ENCODE peak calls at places on chromosomes 16 and 17, in nine cellular contexts. T is colonic mucosa, E is HL-60, F is neural progenitor cell, Z is upper lobe of right lung, G is IMR-90, X is OCI-LY7, K is GM12865, B is foreskin fibroblast. L is an unnamed sample.

GRCh38 chr16:46817961-46818360 is 13.0 kb downstream of the C16orf87 start:
- DNase-seq in T (no peak), X (no peak), F (no peak), B (no peak), G (peak; percentile 52), K (no peak), Z (no peak), E (no peak), L (no peak)

GRCh38 chr16:48206594-48207242 is 37.4 kb upstream of the LONP2 start:
- DNase-seq in T (no peak), F (no peak), B (no peak), Z (no peak), G (peak; percentile 13), K (no peak), E (no peak), X (no peak), L (no peak)

GRCh38 chr16:85423631-85424030 is 189.5 kb upstream of the GSE1 start:
- DNase-seq in G (no peak), Z (peak; percentile 61), T (no peak), F (no peak), B (no peak), E (no peak), X (no peak), K (no peak), L (peak; percentile 75)

GRCh38 chr17:75587718-75588545 is at the start of gene MYO15B:
- DNase-seq in G (no peak), T (peak; percentile 57), K (no peak), B (no peak), Z (peak; percentile 88), E (no peak), X (no peak), F (peak; percentile 83), L (no peak)

GRCh38 chr17:70365098-70365583 is 195.8 kb downstream of the KCNJ2 start:
- DNase-seq in G (peak; percentile 78), B (peak; percentile 15), X (no peak), E (no peak), Z (no peak), K (peak; percentile 27), F (no peak), T (no peak), L (no peak)

GRCh38 chr16:68298907-68299515 is 11.7 kb downstream of the SLC7A6OS start:
- DNase-seq in K (no peak), Z (peak; percentile 1), X (no peak), E (no peak), F (peak; percentile 63), T (no peak), B (peak; percentile 82), G (peak; percentile 77), L (no peak)

GRCh38 chr17:74750327-74751069 is 2.1 kb downstream of the NHERF1 start:
- DNase-seq in K (no peak), Z (no peak), G (no peak), T (peak; percentile 64), F (no peak), E (no peak), X (no peak), B (no peak), L (no peak)

GRCh38 chr16:86733526-86734254 is 155.3 kb downstream of the FOXL1 start:
- DNase-seq in X (no peak), K (no peak), F (peak; percentile 41), G (no peak), E (no peak), Z (no peak), T (no peak), B (no peak), L (no peak)

GRCh38 chr16:25692307-25692706 is 548 bp downstream of the HS3ST4 start:
- DNase-seq in B (no peak), K (no peak), F (peak; percentile 66), X (no peak), G (no peak), E (no peak), T (no peak), Z (no peak), L (no peak)

DNA sequence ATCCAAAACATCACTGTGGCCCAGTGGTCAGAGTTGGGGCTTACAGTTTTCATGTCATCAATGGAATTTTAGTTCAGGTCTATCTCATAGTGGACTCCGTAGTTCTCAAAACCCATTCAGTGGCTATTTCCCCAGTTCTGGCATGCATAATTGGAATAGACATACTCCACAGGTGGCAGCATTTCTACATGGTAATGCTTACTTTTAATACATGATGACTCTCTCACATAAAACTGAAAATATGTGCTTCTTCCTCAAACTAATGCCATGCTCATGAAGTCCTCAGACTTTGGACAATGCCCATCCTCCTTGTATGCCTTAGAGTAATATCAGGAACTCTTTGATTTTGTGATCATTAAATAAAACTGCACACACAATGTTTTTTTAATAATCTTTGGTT is 857.4 kb upstream of the GOT2 start:
- DNase-seq in K (no peak), E (no peak), T (no peak), G (peak; percentile 19), B (peak; percentile 57), X (no peak), F (no peak), Z (no peak), L (no peak)
- TF ChIP-seq CTCF in K (no peak), E (no peak), T (no peak), G (no peak), B (no peak), X (no peak), F (no peak), Z (no peak), L (peak; percentile 64)

DNA sequence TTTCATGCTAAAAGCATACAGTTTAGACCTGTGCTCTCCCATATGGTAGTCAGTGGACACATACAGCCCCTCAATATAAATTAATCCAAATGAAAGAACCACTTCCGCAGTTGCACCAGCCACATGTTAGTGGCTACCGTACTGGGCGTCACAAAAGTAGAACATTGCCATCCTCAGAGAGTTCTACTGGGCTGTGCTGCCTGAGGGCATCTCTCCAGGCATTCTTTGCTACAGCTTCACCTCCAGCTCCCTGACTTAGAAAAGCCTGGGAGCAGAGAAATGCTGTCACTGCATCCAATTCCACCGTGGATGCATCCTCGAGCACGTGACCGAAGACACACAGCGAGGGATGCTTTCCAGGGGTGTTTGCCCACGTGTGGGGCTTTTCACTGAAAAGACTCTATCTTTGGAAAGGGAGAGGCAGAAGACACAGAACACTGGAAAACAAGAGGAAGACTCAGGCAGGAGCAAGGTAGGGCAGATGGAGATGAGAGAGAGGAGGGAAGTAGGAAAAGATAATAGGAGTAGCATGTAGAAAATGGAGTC is 86.4 kb downstream of the GAS7 start:
- DNase-seq in B (no peak), G (no peak), E (no peak), X (no peak), K (no peak), T (no peak), Z (no peak), F (no peak), L (no peak)
- TF ChIP-seq CTCF in B (no peak), G (no peak), E (no peak), X (no peak), K (no peak), T (no peak), Z (no peak), F (no peak), L (no peak)

GRCh38 chr16:31711344-31711845 is 162.2 kb upstream of the ZNF267 start:
- DNase-seq in F (no peak), Z (no peak), G (no peak), X (no peak), E (no peak), B (no peak), K (no peak), T (no peak), L (no peak)
- TF ChIP-seq CTCF in F (peak; percentile 11), Z (no peak), G (no peak), X (peak; percentile 52), E (no peak), B (no peak), K (peak; percentile 12), T (no peak), L (peak; percentile 14)

DNA sequence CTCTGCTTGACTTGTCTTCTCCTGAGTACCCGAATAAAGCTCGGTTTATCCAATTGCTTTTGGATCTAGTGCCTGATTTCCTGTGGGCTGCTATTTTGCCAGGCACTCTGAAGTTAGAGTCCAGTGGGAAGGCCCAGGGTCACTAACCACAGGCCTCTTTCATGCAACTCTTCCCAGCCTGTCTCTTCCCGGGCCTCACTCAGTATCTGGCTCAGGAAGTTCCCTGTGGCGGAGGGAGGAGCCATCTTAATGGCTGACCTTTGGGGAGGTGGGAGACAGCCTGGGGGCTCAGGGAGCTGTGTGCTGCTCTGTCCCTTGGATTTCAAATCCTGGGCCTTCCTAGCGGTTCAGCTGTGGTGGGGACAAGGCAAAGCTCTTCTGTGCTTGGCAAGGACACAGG is 328.5 kb downstream of the SLC39A11 start:
- DNase-seq in Z (no peak), K (no peak), F (no peak), G (no peak), X (no peak), E (no peak), T (no peak), B (no peak), L (no peak)
- TF ChIP-seq CTCF in Z (no peak), K (no peak), F (no peak), G (no peak), X (no peak), E (no peak), T (no peak), B (no peak), L (no peak)

GRCh38 chr17:9116861-9117568 is 95.7 kb downstream of the NTN1 start:
- DNase-seq in K (no peak), B (no peak), G (no peak), X (no peak), Z (peak; percentile 37), T (no peak), F (no peak), E (no peak), L (peak; percentile 53)

GRCh38 chr17:9116311-9116820 is 95.1 kb downstream of the NTN1 start:
- DNase-seq in K (no peak), X (no peak), F (no peak), G (no peak), Z (peak; percentile 29), E (no peak), B (no peak), T (no peak), L (no peak)

GRCh38 chr17:9110501-9110900 is 89.2 kb downstream of the NTN1 start:
- DNase-seq in F (no peak), X (no peak), T (no peak), Z (no peak), K (no peak), G (no peak), E (no peak), B (no peak), L (peak; percentile 40)

GRCh38 chr17:9120471-9120870 is 99.2 kb downstream of the NTN1 start:
- DNase-seq in Z (peak; percentile 48), X (no peak), F (peak; percentile 45), T (no peak), E (no peak), K (peak; percentile 8), B (no peak), G (no peak), L (peak; percentile 19)

GRCh38 chr17:9115446-9116265 is 94.3 kb downstream of the NTN1 start:
- DNase-seq in G (peak; percentile 6), E (no peak), Z (peak; percentile 64), T (peak; percentile 54), X (no peak), B (peak; percentile 32), K (no peak), F (peak; percentile 81), L (peak; percentile 61)
- TF ChIP-seq CTCF in G (no peak), E (no peak), Z (peak; percentile 27), T (no peak), X (no peak), B (peak; percentile 44), K (no peak), F (peak; percentile 17), L (peak; percentile 75)

L was measured in chondrocyte.